ENCODE peak calls at places on chromosomes 1 and 21, in seven cellular contexts. W is PC-9, O is adrenal gland, B is left ventricle myocardium inferior, V is fibroblast of lung, T is suprapubic skin, R is tibial nerve. E is an unnamed sample. For H3K4me1, the result is how much of the 10 kb centered on the place peaks cover.

GRCh38 chr1:224333309-224333926 is 3.4 kb upstream of the NVL start:
- DNase-seq in O (no peak), V (peak), W (peak), T (no peak), R (no peak), B (no peak), E (no peak)

GRCh38 chr1:206798384-206798996 is 26.2 kb upstream of the IL10 start:
- DNase-seq in T (no peak), V (no peak), B (no peak), O (no peak), R (no peak), W (no peak), E (no peak)

GRCh38 chr1:156815307-156815826 is 1.3 kb downstream of the SH2D2A start:
- DNase-seq in O (peak), W (no peak), V (peak), B (peak), R (peak), T (no peak), E (no peak)

GRCh38 chr1:86714561-86715244 is 10.3 kb downstream of the SH3GLB1 start:
- DNase-seq in V (peak), B (no peak), W (no peak), O (no peak), R (no peak), T (no peak), E (no peak)

GRCh38 chr21:45613881-45614280 is 29.6 kb upstream of the PCBP3 start:
- DNase-seq in B (no peak), T (peak), O (no peak), V (no peak), W (no peak), R (no peak), E (no peak)

GRCh38 chr1:31723828-31724359 is 20.1 kb upstream of the COL16A1 start:
- DNase-seq in R (peak), O (peak), B (peak), W (peak), T (no peak), V (peak), E (peak)

GRCh38 chr1:180672105-180672504 is 40.3 kb downstream of the XPR1 start:
- DNase-seq in R (no peak), V (no peak), W (no peak), O (no peak), B (no peak), T (no peak), E (no peak)

GRCh38 chr1:169546087-169546995 is 39.9 kb downstream of the F5 start:
- DNase-seq in V (peak), O (peak), R (no peak), B (no peak), W (peak), T (peak), E (peak)

GRCh38 chr21:22125581-22125980 is 1127.4 kb downstream of the NCAM2 start:
- DNase-seq in B (no peak), O (no peak), R (no peak), V (no peak), W (no peak), T (no peak), E (no peak)

GRCh38 chr1:215710340-215710971 is 143.4 kb downstream of the KCTD3 start:
- DNase-seq in T (no peak), R (no peak), B (no peak), O (no peak), W (no peak), V (peak), E (no peak)

GRCh38 chr21:42071146-42071737 is at the start of gene UMODL1:
- DNase-seq in V (no peak), R (no peak), W (no peak), B (no peak), O (no peak), T (no peak), E (no peak)

GRCh38 chr1:228154685-228155571 is 5.2 kb downstream of the GJC2 start:
- DNase-seq in O (peak), B (peak), W (no peak), R (no peak), T (peak), V (no peak), E (no peak)

GRCh38 chr1:209618756-209619420 is 33.3 kb downstream of the LAMB3 start:
- DNase-seq in B (peak), V (no peak), T (no peak), O (no peak), R (no peak), W (no peak), E (no peak)

GRCh38 chr1:12539705-12540579 is 78.1 kb downstream of the DHRS3 start:
- DNase-seq in O (peak), W (no peak), T (peak), R (peak), B (peak), V (peak), E (peak)
- H3K4me3 ChIP-seq in O (no peak), W (no peak), T (no peak), R (peak), B (peak), V (no peak), E (no peak)

GRCh38 chr1:8441466-8441865 is 123.6 kb downstream of the SLC45A1 start:
- DNase-seq in R (no peak), T (no peak), B (no peak), W (no peak), O (no peak), V (no peak), E (no peak)
- H3K4me1 ChIP-seq in R (under half), T (under half), B (under half), W (under half), O (under half), V (under half), E (under half)

GRCh38 chr1:176878750-176879536 is 285.6 kb downstream of the ASTN1 start:
- DNase-seq in W (no peak), T (no peak), O (no peak), V (no peak), B (no peak), R (no peak), E (no peak)
- H3K4me3 ChIP-seq in W (no peak), T (no peak), O (no peak), V (no peak), B (no peak), R (no peak), E (no peak)

DNA sequence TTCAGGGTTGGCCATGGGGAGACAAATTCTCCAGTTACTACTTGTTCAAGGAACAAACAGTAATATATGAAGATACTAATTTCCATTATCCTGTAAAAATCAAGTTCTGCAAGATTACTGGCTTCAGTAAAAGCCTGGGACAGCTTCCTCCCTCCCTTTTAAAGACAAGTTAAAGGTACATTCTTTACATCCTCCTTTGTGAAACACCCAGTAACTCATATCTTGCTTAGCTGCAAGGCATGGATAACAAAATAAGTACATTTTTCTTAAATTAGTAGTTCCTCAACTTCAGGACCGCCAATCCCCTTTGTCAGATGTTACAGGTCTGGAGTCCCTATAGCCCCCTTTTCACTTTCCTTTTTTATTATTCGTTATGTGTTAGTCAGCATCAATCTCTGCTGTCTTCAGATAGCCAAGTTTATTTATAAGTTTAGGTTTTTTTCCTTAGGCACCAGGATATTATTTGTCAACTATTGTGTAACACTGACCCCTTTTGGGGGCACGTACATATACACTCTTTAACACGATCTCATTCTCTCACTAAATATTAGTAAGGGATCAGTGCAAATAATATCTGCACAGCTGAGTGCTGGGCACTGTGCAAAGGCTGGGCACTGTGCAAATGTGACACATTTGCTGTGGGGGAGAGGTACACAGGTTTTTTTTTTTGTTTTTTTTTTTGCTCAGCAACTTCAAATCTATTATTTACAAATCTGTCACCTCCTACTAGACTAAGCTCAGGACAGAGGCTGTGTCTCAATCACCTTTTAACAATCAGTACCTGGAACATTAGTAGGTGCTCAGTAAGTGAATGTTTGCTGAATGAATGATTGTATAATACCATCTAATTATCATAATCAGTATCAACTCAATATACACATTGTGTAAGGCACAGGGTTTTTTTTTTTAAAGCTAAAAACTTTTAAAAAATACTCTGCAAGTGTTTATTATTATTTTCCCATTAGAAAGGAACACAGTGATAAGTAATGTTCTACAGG is 9.6 kb downstream of the ERRFI1 start:
- DNase-seq in T (no peak), W (no peak), B (no peak), R (no peak), O (no peak), V (peak), E (no peak)
- H3K4me1 ChIP-seq in T (half or more), W (half or more), B (half or more), R (under half), O (half or more), V (under half), E (half or more)

E was measured in SJSA1.